ENCODE peak calls at places on chromosomes 7 and 10, in four cellular contexts. One of them, this sample, is unnamed. For H3K4me1, the result is how much of the 10 kb centered on the place peaks cover.

GRCh38 chr7:120997902-120998301 is 9.4 kb downstream of the CPED1 start:
- DNase-seq in endodermal cell: no peak
- DNase-seq in CD8-positive, alpha-beta memory T cell: no peak
- DNase-seq in breast epithelium: no peak
- DNase-seq in this sample: no peak

GRCh38 chr7:42886129-42886528 is 25.7 kb downstream of the C7orf25 start:
- DNase-seq in endodermal cell: no peak
- DNase-seq in CD8-positive, alpha-beta memory T cell: no peak
- DNase-seq in breast epithelium: no peak
- DNase-seq in this sample: no peak

GRCh38 chr10:15426115-15426514 is 55.0 kb upstream of the FAM171A1 start:
- DNase-seq in endodermal cell: no peak
- DNase-seq in CD8-positive, alpha-beta memory T cell: no peak
- DNase-seq in breast epithelium: no peak
- DNase-seq in this sample: no peak

GRCh38 chr10:69558559-69558958 is 14.7 kb downstream of the NEUROG3 start:
- DNase-seq in endodermal cell: no peak
- DNase-seq in CD8-positive, alpha-beta memory T cell: peak
- DNase-seq in breast epithelium: no peak
- DNase-seq in this sample: no peak

GRCh38 chr7:139682136-139683013 is 95.4 kb downstream of the HIPK2 start:
- DNase-seq in endodermal cell: no peak
- DNase-seq in CD8-positive, alpha-beta memory T cell: no peak
- DNase-seq in breast epithelium: no peak
- DNase-seq in this sample: no peak

GRCh38 chr7:155824195-155824915 is 12.1 kb upstream of the SHH start:
- DNase-seq in endodermal cell: no peak
- DNase-seq in CD8-positive, alpha-beta memory T cell: no peak
- DNase-seq in breast epithelium: no peak
- DNase-seq in this sample: no peak

GRCh38 chr7:74475243-74475986 is 21.7 kb downstream of the GTF2IRD1 start:
- DNase-seq in endodermal cell: no peak
- DNase-seq in CD8-positive, alpha-beta memory T cell: no peak
- DNase-seq in breast epithelium: peak
- DNase-seq in this sample: no peak

GRCh38 chr10:86828145-86828544 is 71.7 kb downstream of the BMPR1A start:
- DNase-seq in endodermal cell: no peak
- DNase-seq in CD8-positive, alpha-beta memory T cell: no peak
- DNase-seq in breast epithelium: no peak
- DNase-seq in this sample: no peak

GRCh38 chr10:43120948-43121290 is 17.3 kb upstream of the CSGALNACT2 start:
- DNase-seq in endodermal cell: no peak
- DNase-seq in CD8-positive, alpha-beta memory T cell: peak
- DNase-seq in breast epithelium: no peak
- DNase-seq in this sample: no peak

GRCh38 chr10:118472415-118472814 is 123.0 kb downstream of the PRLHR start:
- DNase-seq in endodermal cell: no peak
- DNase-seq in CD8-positive, alpha-beta memory T cell: no peak
- DNase-seq in breast epithelium: no peak
- DNase-seq in this sample: no peak

GRCh38 chr7:149223176-149223575 is 16.3 kb upstream of the ZNF212 start:
- DNase-seq in endodermal cell: no peak
- DNase-seq in CD8-positive, alpha-beta memory T cell: no peak
- DNase-seq in breast epithelium: no peak
- DNase-seq in this sample: no peak

GRCh38 chr7:44212018-44212417 is 11.2 kb downstream of the YKT6 start:
- DNase-seq in endodermal cell: no peak
- DNase-seq in CD8-positive, alpha-beta memory T cell: no peak
- DNase-seq in breast epithelium: no peak
- DNase-seq in this sample: no peak

GRCh38 chr7:7732566-7733290 is 14.3 kb upstream of the RPA3 start:
- DNase-seq in endodermal cell: no peak
- DNase-seq in CD8-positive, alpha-beta memory T cell: no peak
- DNase-seq in breast epithelium: no peak
- DNase-seq in this sample: no peak

GRCh38 chr7:139422126-139422525 is 61.3 kb downstream of the KLRG2 start:
- DNase-seq in endodermal cell: no peak
- DNase-seq in CD8-positive, alpha-beta memory T cell: no peak
- DNase-seq in breast epithelium: no peak
- DNase-seq in this sample: no peak

GRCh38 chr10:100508691-100509150 is 10.9 kb downstream of the SEC31B start:
- DNase-seq in endodermal cell: peak
- DNase-seq in CD8-positive, alpha-beta memory T cell: no peak
- DNase-seq in breast epithelium: no peak
- DNase-seq in this sample: no peak

GRCh38 chr7:47008461-47008860 is 573.5 kb downstream of the TNS3 start:
- DNase-seq in endodermal cell: no peak
- DNase-seq in CD8-positive, alpha-beta memory T cell: no peak
- DNase-seq in breast epithelium: no peak
- DNase-seq in this sample: no peak

GRCh38 chr7:91165846-91166230 is 98.4 kb upstream of the FZD1 start:
- DNase-seq in endodermal cell: no peak
- DNase-seq in CD8-positive, alpha-beta memory T cell: no peak
- DNase-seq in breast epithelium: no peak
- DNase-seq in this sample: no peak

GRCh38 chr10:32332299-32332750 is 14.6 kb downstream of the EPC1 start:
- DNase-seq in endodermal cell: no peak
- DNase-seq in CD8-positive, alpha-beta memory T cell: peak
- DNase-seq in breast epithelium: no peak
- DNase-seq in this sample: peak

GRCh38 chr10:132674311-132674710 is 111.6 kb downstream of the NKX6-2 start:
- DNase-seq in endodermal cell: peak
- DNase-seq in CD8-positive, alpha-beta memory T cell: no peak
- DNase-seq in breast epithelium: no peak
- DNase-seq in this sample: no peak

GRCh38 chr10:74841265-74841973 is 15.0 kb downstream of the KAT6B start:
- DNase-seq in endodermal cell: no peak
- DNase-seq in CD8-positive, alpha-beta memory T cell: no peak
- DNase-seq in breast epithelium: no peak
- DNase-seq in this sample: no peak

GRCh38 chr7:88092676-88092999 is 127.2 kb downstream of the SRI start:
- DNase-seq in endodermal cell: no peak
- DNase-seq in CD8-positive, alpha-beta memory T cell: no peak
- DNase-seq in breast epithelium: no peak
- DNase-seq in this sample: no peak

GRCh38 chr10:110398419-110399162 is 93.9 kb upstream of the SMNDC1 start:
- DNase-seq in endodermal cell: peak
- DNase-seq in CD8-positive, alpha-beta memory T cell: no peak
- DNase-seq in breast epithelium: peak
- DNase-seq in this sample: no peak

GRCh38 chr10:77052592-77052991 is 585.0 kb downstream of the KCNMA1 start:
- DNase-seq in endodermal cell: no peak
- DNase-seq in CD8-positive, alpha-beta memory T cell: no peak
- DNase-seq in breast epithelium: no peak
- DNase-seq in this sample: no peak

GRCh38 chr7:30863694-30864011 is 48.0 kb upstream of the AQP1 start:
- DNase-seq in endodermal cell: no peak
- DNase-seq in CD8-positive, alpha-beta memory T cell: no peak
- DNase-seq in breast epithelium: no peak
- DNase-seq in this sample: no peak

GRCh38 chr10:114356786-114357588 is 47.3 kb downstream of the AFAP1L2 start:
- DNase-seq in endodermal cell: no peak
- DNase-seq in CD8-positive, alpha-beta memory T cell: no peak
- DNase-seq in breast epithelium: no peak
- DNase-seq in this sample: no peak

GRCh38 chr10:17708806-17709205 is 43.2 kb upstream of the TMEM236 start:
- DNase-seq in endodermal cell: no peak
- DNase-seq in CD8-positive, alpha-beta memory T cell: no peak
- DNase-seq in breast epithelium: no peak
- DNase-seq in this sample: no peak

GRCh38 chr10:17709492-17709891 is 42.5 kb upstream of the TMEM236 start:
- DNase-seq in endodermal cell: no peak
- DNase-seq in CD8-positive, alpha-beta memory T cell: no peak
- DNase-seq in breast epithelium: no peak
- DNase-seq in this sample: no peak

GRCh38 chr10:17712053-17712452 is 39.9 kb upstream of the TMEM236 start:
- DNase-seq in endodermal cell: no peak
- DNase-seq in CD8-positive, alpha-beta memory T cell: no peak
- DNase-seq in breast epithelium: no peak
- DNase-seq in this sample: no peak

GRCh38 chr10:17713133-17713532 is 38.9 kb upstream of the TMEM236 start:
- DNase-seq in endodermal cell: no peak
- DNase-seq in CD8-positive, alpha-beta memory T cell: no peak
- DNase-seq in breast epithelium: no peak
- DNase-seq in this sample: no peak

GRCh38 chr10:17710181-17710580 is 41.8 kb upstream of the TMEM236 start:
- DNase-seq in endodermal cell: no peak
- DNase-seq in CD8-positive, alpha-beta memory T cell: no peak
- DNase-seq in breast epithelium: no peak
- DNase-seq in this sample: no peak
- H3K27ac ChIP-seq in endodermal cell: no peak
- H3K27ac ChIP-seq in CD8-positive, alpha-beta memory T cell: no peak
- H3K27ac ChIP-seq in breast epithelium: no peak
- H3K27ac ChIP-seq in this sample: no peak

GRCh38 chr10:34537629-34538231 is 277.4 kb downstream of the PARD3 start:
- DNase-seq in endodermal cell: no peak
- DNase-seq in CD8-positive, alpha-beta memory T cell: no peak
- DNase-seq in breast epithelium: no peak
- DNase-seq in this sample: no peak
- H3K4me1 ChIP-seq in endodermal cell: under half
- H3K4me1 ChIP-seq in CD8-positive, alpha-beta memory T cell: under half
- H3K4me1 ChIP-seq in breast epithelium: under half
- H3K4me1 ChIP-seq in this sample: under half

GRCh38 chr10:29634105-29634504 is 666 bp downstream of the SVIL start:
- DNase-seq in endodermal cell: no peak
- DNase-seq in CD8-positive, alpha-beta memory T cell: no peak
- DNase-seq in breast epithelium: peak
- DNase-seq in this sample: no peak

GRCh38 chr10:29627201-29628105 is 7.3 kb downstream of the SVIL start:
- DNase-seq in endodermal cell: peak
- DNase-seq in CD8-positive, alpha-beta memory T cell: no peak
- DNase-seq in breast epithelium: peak
- DNase-seq in this sample: no peak

GRCh38 chr10:29628912-29629526 is 5.8 kb downstream of the SVIL start:
- DNase-seq in endodermal cell: no peak
- DNase-seq in CD8-positive, alpha-beta memory T cell: no peak
- DNase-seq in breast epithelium: peak
- DNase-seq in this sample: no peak

GRCh38 chr10:29631049-29631339 is 3.8 kb downstream of the SVIL start:
- DNase-seq in endodermal cell: no peak
- DNase-seq in CD8-positive, alpha-beta memory T cell: no peak
- DNase-seq in breast epithelium: peak
- DNase-seq in this sample: no peak

DNA sequence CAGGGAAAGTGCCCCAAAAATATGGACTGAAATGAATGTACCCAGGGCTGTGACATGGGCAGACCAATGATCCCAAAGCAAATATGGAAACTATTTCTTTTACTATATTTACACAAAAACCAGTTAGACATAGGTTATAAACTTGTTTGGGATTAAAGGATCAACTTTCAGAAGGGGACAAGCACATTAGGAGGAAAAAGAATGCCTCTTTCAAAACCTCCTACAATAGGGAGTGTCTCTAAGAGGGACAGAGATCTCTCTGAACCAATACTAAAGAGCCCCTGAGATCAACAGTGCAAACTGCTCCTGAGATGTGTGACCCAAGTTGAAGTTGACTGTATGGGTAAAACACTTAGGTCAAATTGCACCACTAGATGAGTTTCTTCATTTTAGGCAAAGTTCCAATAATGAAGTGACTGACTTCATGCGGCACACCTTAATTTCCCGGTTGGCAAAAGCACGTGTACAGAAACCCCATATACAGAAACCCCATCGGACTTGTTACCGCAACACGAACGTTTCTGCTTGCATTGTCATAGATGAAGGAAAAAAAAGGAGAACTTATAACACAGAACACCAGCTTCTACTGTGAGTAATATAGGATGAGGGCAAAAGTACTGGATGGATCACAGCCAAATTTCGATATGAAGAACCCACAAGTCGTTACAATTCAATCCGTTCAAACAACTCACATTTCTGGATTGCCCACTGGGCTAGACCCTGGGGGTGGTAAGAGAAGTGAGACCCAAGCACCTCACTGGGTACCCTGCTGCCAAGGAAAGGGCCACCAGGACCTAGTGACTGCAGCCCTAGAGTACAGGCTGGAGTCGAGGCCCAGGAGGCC is 4.3 kb downstream of the SVIL start:
- DNase-seq in endodermal cell: no peak
- DNase-seq in CD8-positive, alpha-beta memory T cell: no peak
- DNase-seq in breast epithelium: peak
- DNase-seq in this sample: no peak
- H3K27ac ChIP-seq in endodermal cell: no peak
- H3K27ac ChIP-seq in CD8-positive, alpha-beta memory T cell: no peak
- H3K27ac ChIP-seq in breast epithelium: peak
- H3K27ac ChIP-seq in this sample: no peak

GRCh38 chr10:5622186-5622585 is 44.2 kb downstream of the ASB13 start:
- DNase-seq in endodermal cell: no peak
- DNase-seq in CD8-positive, alpha-beta memory T cell: no peak
- DNase-seq in breast epithelium: no peak
- DNase-seq in this sample: no peak

GRCh38 chr10:5619366-5620211 is 46.8 kb downstream of the ASB13 start:
- DNase-seq in endodermal cell: no peak
- DNase-seq in CD8-positive, alpha-beta memory T cell: no peak
- DNase-seq in breast epithelium: no peak
- DNase-seq in this sample: no peak

GRCh38 chr10:5618829-5619228 is 47.6 kb downstream of the ASB13 start:
- DNase-seq in endodermal cell: no peak
- DNase-seq in CD8-positive, alpha-beta memory T cell: no peak
- DNase-seq in breast epithelium: no peak
- DNase-seq in this sample: no peak

GRCh38 chr10:5620966-5621365 is 45.4 kb downstream of the ASB13 start:
- DNase-seq in endodermal cell: no peak
- DNase-seq in CD8-positive, alpha-beta memory T cell: no peak
- DNase-seq in breast epithelium: no peak
- DNase-seq in this sample: no peak

GRCh38 chr10:5620223-5620721 is 46.1 kb downstream of the ASB13 start:
- DNase-seq in endodermal cell: no peak
- DNase-seq in CD8-positive, alpha-beta memory T cell: no peak
- DNase-seq in breast epithelium: no peak
- DNase-seq in this sample: no peak
- H3K4me1 ChIP-seq in endodermal cell: under half
- H3K4me1 ChIP-seq in CD8-positive, alpha-beta memory T cell: under half
- H3K4me1 ChIP-seq in breast epithelium: under half
- H3K4me1 ChIP-seq in this sample: under half

GRCh38 chr7:134444198-134444960 is 14.5 kb downstream of the AKR1B1 start:
- DNase-seq in endodermal cell: no peak
- DNase-seq in CD8-positive, alpha-beta memory T cell: no peak
- DNase-seq in breast epithelium: no peak
- DNase-seq in this sample: no peak
- H3K27ac ChIP-seq in endodermal cell: no peak
- H3K27ac ChIP-seq in CD8-positive, alpha-beta memory T cell: no peak
- H3K27ac ChIP-seq in breast epithelium: peak
- H3K27ac ChIP-seq in this sample: no peak

DNA sequence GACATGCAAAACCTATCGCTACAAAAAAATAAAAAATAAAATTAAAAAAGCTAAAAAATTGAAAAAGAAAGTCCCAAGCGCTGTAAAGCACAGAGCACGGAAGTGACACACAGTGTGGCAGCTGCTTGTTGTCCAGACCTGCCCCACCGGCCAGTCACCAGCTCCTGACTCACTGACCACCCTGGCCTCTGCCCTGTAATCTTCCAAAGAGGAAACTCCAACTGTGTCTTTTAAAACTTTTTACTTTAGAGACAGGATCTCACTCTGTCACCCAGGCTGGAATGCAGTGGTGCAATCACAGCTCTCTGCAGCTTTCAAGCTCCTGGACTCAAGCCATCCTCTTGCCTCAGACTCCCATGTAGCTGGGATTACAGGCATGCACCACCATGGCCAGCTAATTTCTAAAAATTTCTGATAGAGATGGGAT is 23.6 kb downstream of the GNA12 start:
- DNase-seq in endodermal cell: no peak
- DNase-seq in CD8-positive, alpha-beta memory T cell: no peak
- DNase-seq in breast epithelium: peak
- DNase-seq in this sample: no peak
- H3K4me1 ChIP-seq in endodermal cell: under half
- H3K4me1 ChIP-seq in CD8-positive, alpha-beta memory T cell: under half
- H3K4me1 ChIP-seq in breast epithelium: under half
- H3K4me1 ChIP-seq in this sample: under half

This sample was measured in effector memory CD4-positive, alpha-beta T cell.